ENCODE peak calls at places on chromosome 17, in four cellular contexts. One of them, this sample, is unnamed.
A peak's percentile ranks its signal among the peaks of the same experiment; 100 is the strongest.

GRCh38 chr17:63126607-63127006 is 160.6 kb downstream of the TANC2 start:
- DNase-seq in cardiac muscle cell: no peak
- DNase-seq in type B pancreatic cell: no peak
- DNase-seq in WERI-Rb-1: no peak
- DNase-seq in this sample: no peak

GRCh38 chr17:29176500-29177351 is 3.5 kb downstream of the MYO18A start:
- DNase-seq in cardiac muscle cell: peak; percentile 66
- DNase-seq in type B pancreatic cell: no peak
- DNase-seq in WERI-Rb-1: peak; percentile 82
- DNase-seq in this sample: peak; percentile 53

GRCh38 chr17:42373896-42374295 is 14.3 kb downstream of the STAT3 start:
- DNase-seq in cardiac muscle cell: no peak
- DNase-seq in type B pancreatic cell: no peak
- DNase-seq in WERI-Rb-1: no peak
- DNase-seq in this sample: no peak

GRCh38 chr17:68539536-68540469 is 27.6 kb downstream of the PRKAR1A start:
- DNase-seq in cardiac muscle cell: peak; percentile 24
- DNase-seq in type B pancreatic cell: no peak
- DNase-seq in WERI-Rb-1: no peak
- DNase-seq in this sample: no peak

GRCh38 chr17:57264776-57265175 is 8.5 kb downstream of the MSI2 start:
- DNase-seq in cardiac muscle cell: no peak
- DNase-seq in type B pancreatic cell: no peak
- DNase-seq in WERI-Rb-1: no peak
- DNase-seq in this sample: no peak

GRCh38 chr17:65020284-65020683 is 36.3 kb downstream of the GNA13 start:
- DNase-seq in cardiac muscle cell: no peak
- DNase-seq in type B pancreatic cell: no peak
- DNase-seq in WERI-Rb-1: no peak
- DNase-seq in this sample: no peak

GRCh38 chr17:29003289-29003688 is 2.5 kb downstream of the SEZ6 start:
- DNase-seq in cardiac muscle cell: no peak
- DNase-seq in type B pancreatic cell: no peak
- DNase-seq in WERI-Rb-1: no peak
- DNase-seq in this sample: no peak

GRCh38 chr17:33125552-33125950 is 133.9 kb downstream of the SPACA3 start:
- DNase-seq in cardiac muscle cell: no peak
- DNase-seq in type B pancreatic cell: no peak
- DNase-seq in WERI-Rb-1: no peak
- DNase-seq in this sample: no peak

GRCh38 chr17:59154335-59154720 is 658 bp downstream of the SKA2 start:
- DNase-seq in cardiac muscle cell: peak; percentile 70
- DNase-seq in type B pancreatic cell: peak; percentile 71
- DNase-seq in WERI-Rb-1: peak; percentile 58
- DNase-seq in this sample: peak; percentile 65

GRCh38 chr17:72143245-72143644 is 22.4 kb downstream of the SOX9 start:
- DNase-seq in cardiac muscle cell: no peak
- DNase-seq in type B pancreatic cell: no peak
- DNase-seq in WERI-Rb-1: no peak
- DNase-seq in this sample: no peak

GRCh38 chr17:33385133-33385532 is 92.0 kb upstream of the ASIC2 start:
- DNase-seq in cardiac muscle cell: peak; percentile 63
- DNase-seq in type B pancreatic cell: no peak
- DNase-seq in WERI-Rb-1: no peak
- DNase-seq in this sample: no peak

GRCh38 chr17:45934044-45934979 is 40.0 kb downstream of the MAPT start:
- DNase-seq in cardiac muscle cell: no peak
- DNase-seq in type B pancreatic cell: no peak
- DNase-seq in WERI-Rb-1: no peak
- DNase-seq in this sample: no peak

GRCh38 chr17:80296221-80296620 is 35.6 kb downstream of the RNF213 start:
- DNase-seq in cardiac muscle cell: no peak
- DNase-seq in type B pancreatic cell: no peak
- DNase-seq in WERI-Rb-1: no peak
- DNase-seq in this sample: no peak

GRCh38 chr17:73657473-73658116 is 13.3 kb upstream of the SDK2 start:
- DNase-seq in cardiac muscle cell: peak; percentile 76
- DNase-seq in type B pancreatic cell: no peak
- DNase-seq in WERI-Rb-1: peak; percentile 89
- DNase-seq in this sample: peak; percentile 81

GRCh38 chr17:80429356-80430275 is 14.6 kb downstream of the ENDOV start:
- DNase-seq in cardiac muscle cell: no peak
- DNase-seq in type B pancreatic cell: no peak
- DNase-seq in WERI-Rb-1: no peak
- DNase-seq in this sample: no peak

GRCh38 chr17:76834889-76835288 is 33.3 kb upstream of the MGAT5B start:
- DNase-seq in cardiac muscle cell: no peak
- DNase-seq in type B pancreatic cell: no peak
- DNase-seq in WERI-Rb-1: no peak
- DNase-seq in this sample: no peak

GRCh38 chr17:42153919-42154491 is 784 bp downstream of the RAB5C start:
- DNase-seq in cardiac muscle cell: no peak
- DNase-seq in type B pancreatic cell: no peak
- DNase-seq in WERI-Rb-1: no peak
- DNase-seq in this sample: no peak

GRCh38 chr17:81665205-81666091 is 957 bp downstream of the OXLD1 start:
- DNase-seq in cardiac muscle cell: no peak
- DNase-seq in type B pancreatic cell: no peak
- DNase-seq in WERI-Rb-1: peak; percentile 63
- DNase-seq in this sample: no peak

GRCh38 chr17:77865109-77865611 is 93.3 kb upstream of the TNRC6C start:
- DNase-seq in cardiac muscle cell: no peak
- DNase-seq in type B pancreatic cell: no peak
- DNase-seq in WERI-Rb-1: peak; percentile 84
- DNase-seq in this sample: peak; percentile 79

GRCh38 chr17:21243516-21244303 is 9.5 kb downstream of the NATD1 start:
- DNase-seq in cardiac muscle cell: no peak
- DNase-seq in type B pancreatic cell: no peak
- DNase-seq in WERI-Rb-1: no peak
- DNase-seq in this sample: no peak

GRCh38 chr17:74008196-74008595 is 195.3 kb upstream of the RPL38 start:
- DNase-seq in cardiac muscle cell: no peak
- DNase-seq in type B pancreatic cell: no peak
- DNase-seq in WERI-Rb-1: peak; percentile 87
- DNase-seq in this sample: no peak

GRCh38 chr17:32112416-32112815 is 29.9 kb upstream of the RHOT1 start:
- DNase-seq in cardiac muscle cell: no peak
- DNase-seq in type B pancreatic cell: peak; percentile 57
- DNase-seq in WERI-Rb-1: no peak
- DNase-seq in this sample: no peak

GRCh38 chr17:77313831-77314230 is 173.1 kb downstream of the SEC14L1 start:
- DNase-seq in cardiac muscle cell: no peak
- DNase-seq in type B pancreatic cell: no peak
- DNase-seq in WERI-Rb-1: no peak
- DNase-seq in this sample: peak; percentile 3

GRCh38 chr17:70581459-70581858 is 412.1 kb downstream of the KCNJ2 start:
- DNase-seq in cardiac muscle cell: no peak
- DNase-seq in type B pancreatic cell: no peak
- DNase-seq in WERI-Rb-1: no peak
- DNase-seq in this sample: no peak

GRCh38 chr17:76523084-76524037 is 14.1 kb downstream of the CYGB start:
- DNase-seq in cardiac muscle cell: peak; percentile 78
- DNase-seq in type B pancreatic cell: peak; percentile 90
- DNase-seq in WERI-Rb-1: peak; percentile 86
- DNase-seq in this sample: peak; percentile 88

GRCh38 chr17:47220531-47220999 is 11.4 kb downstream of the MYL4 start:
- DNase-seq in cardiac muscle cell: no peak
- DNase-seq in type B pancreatic cell: no peak
- DNase-seq in WERI-Rb-1: no peak
- DNase-seq in this sample: no peak

GRCh38 chr17:53749178-53749577 is 73.5 kb upstream of the KIF2B start:
- DNase-seq in cardiac muscle cell: peak; percentile 21
- DNase-seq in type B pancreatic cell: no peak
- DNase-seq in WERI-Rb-1: no peak
- DNase-seq in this sample: peak; percentile 18

GRCh38 chr17:59874366-59874765 is 18.4 kb downstream of the TUBD1 start:
- DNase-seq in cardiac muscle cell: no peak
- DNase-seq in type B pancreatic cell: no peak
- DNase-seq in WERI-Rb-1: no peak
- DNase-seq in this sample: no peak

GRCh38 chr17:53924530-53925455 is 102.1 kb downstream of the KIF2B start:
- DNase-seq in cardiac muscle cell: no peak
- DNase-seq in type B pancreatic cell: no peak
- DNase-seq in WERI-Rb-1: no peak
- DNase-seq in this sample: no peak

GRCh38 chr17:77320501-77321256 is 179.9 kb downstream of the SEC14L1 start:
- DNase-seq in cardiac muscle cell: no peak
- DNase-seq in type B pancreatic cell: no peak
- DNase-seq in WERI-Rb-1: peak; percentile 9
- DNase-seq in this sample: peak; percentile 16

GRCh38 chr17:71764507-71764906 is 356.3 kb upstream of the SOX9 start:
- DNase-seq in cardiac muscle cell: peak; percentile 63
- DNase-seq in type B pancreatic cell: no peak
- DNase-seq in WERI-Rb-1: peak; percentile 60
- DNase-seq in this sample: peak; percentile 45

GRCh38 chr17:80782536-80783427 is 208.9 kb upstream of the CHMP6 start:
- DNase-seq in cardiac muscle cell: peak; percentile 68
- DNase-seq in type B pancreatic cell: no peak
- DNase-seq in WERI-Rb-1: no peak
- DNase-seq in this sample: no peak

GRCh38 chr17:57215317-57215716 is 41.0 kb upstream of the MSI2 start:
- DNase-seq in cardiac muscle cell: no peak
- DNase-seq in type B pancreatic cell: no peak
- DNase-seq in WERI-Rb-1: no peak
- DNase-seq in this sample: no peak

GRCh38 chr17:31013844-31014243 is 43.0 kb downstream of the RNF135 start:
- DNase-seq in cardiac muscle cell: no peak
- DNase-seq in type B pancreatic cell: no peak
- DNase-seq in WERI-Rb-1: no peak
- DNase-seq in this sample: no peak

GRCh38 chr17:40442392-40443195 is 656 bp upstream of the IGFBP4 start:
- DNase-seq in cardiac muscle cell: no peak
- DNase-seq in type B pancreatic cell: no peak
- DNase-seq in WERI-Rb-1: no peak
- DNase-seq in this sample: no peak

GRCh38 chr17:40443988-40444899 is 994 bp downstream of the IGFBP4 start:
- DNase-seq in cardiac muscle cell: no peak
- DNase-seq in type B pancreatic cell: no peak
- DNase-seq in WERI-Rb-1: no peak
- DNase-seq in this sample: no peak

GRCh38 chr17:40440166-40440565 is 3.1 kb upstream of the IGFBP4 start:
- DNase-seq in cardiac muscle cell: no peak
- DNase-seq in type B pancreatic cell: no peak
- DNase-seq in WERI-Rb-1: no peak
- DNase-seq in this sample: no peak

GRCh38 chr17:40445769-40446468 is 2.7 kb downstream of the IGFBP4 start:
- DNase-seq in cardiac muscle cell: no peak
- DNase-seq in type B pancreatic cell: no peak
- DNase-seq in WERI-Rb-1: no peak
- DNase-seq in this sample: no peak

DNA sequence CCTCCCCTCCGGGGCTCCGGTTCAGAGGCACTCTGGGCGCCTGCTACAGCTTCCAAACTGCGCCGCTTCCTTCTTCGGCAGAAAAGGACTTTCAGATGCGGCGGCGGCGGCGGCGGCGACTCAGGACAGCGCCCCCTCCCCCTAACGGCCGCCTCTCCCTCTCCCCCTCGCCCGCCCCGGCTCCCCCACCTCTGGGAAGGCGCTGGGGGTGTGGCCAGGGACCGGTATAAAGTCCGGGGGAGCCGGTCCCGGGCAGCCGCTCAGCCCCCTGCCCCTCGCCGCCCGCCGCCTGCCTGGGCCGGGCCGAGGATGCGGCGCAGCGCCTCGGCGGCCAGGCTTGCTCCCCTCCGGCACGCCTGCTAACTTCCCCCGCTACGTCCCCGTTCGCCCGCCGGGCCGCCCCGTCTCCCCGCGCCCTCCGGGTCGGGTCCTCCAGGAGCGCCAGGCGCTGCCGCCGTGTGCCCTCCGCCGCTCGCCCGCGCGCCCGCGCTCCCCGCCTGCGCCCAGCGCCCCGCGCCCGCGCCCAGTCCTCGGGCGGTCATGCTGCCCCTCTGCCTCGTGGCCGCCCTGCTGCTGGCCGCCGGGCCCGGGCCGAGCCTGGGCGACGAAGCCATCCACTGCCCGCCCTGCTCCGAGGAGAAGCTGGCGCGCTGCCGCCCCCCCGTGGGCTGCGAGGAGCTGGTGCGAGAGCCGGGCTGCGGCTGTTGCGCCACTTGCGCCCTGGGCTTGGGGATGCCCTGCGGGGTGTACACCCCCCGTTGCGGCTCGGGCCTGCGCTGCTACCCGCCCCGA is at the start of gene IGFBP4:
- DNase-seq in cardiac muscle cell: peak; percentile 88
- DNase-seq in type B pancreatic cell: peak; percentile 83
- DNase-seq in WERI-Rb-1: peak; percentile 92
- DNase-seq in this sample: peak; percentile 83
- TF ChIP-seq CTCF in cardiac muscle cell: peak; percentile 43
- TF ChIP-seq CTCF in type B pancreatic cell: peak; percentile 62
- TF ChIP-seq CTCF in WERI-Rb-1: peak; percentile 91
- TF ChIP-seq CTCF in this sample: peak; percentile 4

DNA sequence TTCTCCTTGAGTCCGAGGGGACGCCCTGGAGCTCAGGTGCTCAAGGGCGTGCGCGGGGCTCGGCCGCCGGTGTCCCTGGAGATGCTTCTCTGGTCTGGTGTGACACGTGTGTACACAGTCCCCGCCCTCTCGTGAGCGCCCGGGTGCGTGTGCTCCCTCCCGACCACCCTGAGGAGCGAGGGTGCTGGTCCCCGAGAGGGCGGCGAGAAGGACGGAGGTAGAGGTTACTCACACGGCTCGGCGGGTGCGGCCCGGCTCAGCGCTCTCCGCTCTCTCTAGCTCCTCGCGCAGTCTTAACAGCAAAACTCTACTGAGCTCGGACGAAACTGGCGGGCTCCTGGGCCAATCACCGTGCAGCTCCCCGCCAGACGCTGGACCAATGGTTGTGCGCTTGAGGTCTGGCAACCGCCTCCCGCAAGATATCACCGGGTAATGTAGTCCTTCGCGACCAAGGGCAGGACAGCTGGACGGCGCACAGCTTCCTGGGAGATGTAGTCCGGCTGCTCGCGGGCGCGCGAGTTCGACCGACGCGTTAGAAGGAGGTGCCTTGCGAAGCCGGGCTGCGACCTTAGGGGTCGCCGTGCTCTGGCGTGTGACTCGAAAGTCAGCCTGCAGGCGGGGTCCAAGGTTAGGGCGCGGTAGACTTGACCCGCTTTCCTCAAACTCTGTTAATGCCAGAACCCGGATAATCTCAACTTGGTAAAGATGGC is at the start of gene SLC25A19:
- DNase-seq in cardiac muscle cell: peak; percentile 98
- DNase-seq in type B pancreatic cell: peak; percentile 96
- DNase-seq in WERI-Rb-1: peak; percentile 100
- DNase-seq in this sample: peak; percentile 96
- TF ChIP-seq CTCF in cardiac muscle cell: no peak
- TF ChIP-seq CTCF in type B pancreatic cell: peak; percentile 48
- TF ChIP-seq CTCF in WERI-Rb-1: peak; percentile 68
- TF ChIP-seq CTCF in this sample: peak; percentile 47

GRCh38 chr17:50112694-50113093 is 17.3 kb downstream of the SAMD14 start:
- DNase-seq in cardiac muscle cell: no peak
- DNase-seq in type B pancreatic cell: no peak
- DNase-seq in WERI-Rb-1: no peak
- DNase-seq in this sample: no peak
- TF ChIP-seq CTCF in cardiac muscle cell: no peak
- TF ChIP-seq CTCF in type B pancreatic cell: no peak
- TF ChIP-seq CTCF in WERI-Rb-1: no peak
- TF ChIP-seq CTCF in this sample: no peak

GRCh38 chr17:8300629-8301242 is 5.5 kb upstream of the SLC25A35 start:
- DNase-seq in cardiac muscle cell: peak; percentile 71
- DNase-seq in type B pancreatic cell: no peak
- DNase-seq in WERI-Rb-1: peak; percentile 68
- DNase-seq in this sample: peak; percentile 57
- TF ChIP-seq CTCF in cardiac muscle cell: peak; percentile 88
- TF ChIP-seq CTCF in type B pancreatic cell: peak; percentile 88
- TF ChIP-seq CTCF in WERI-Rb-1: peak; percentile 91
- TF ChIP-seq CTCF in this sample: peak; percentile 86

GRCh38 chr17:15999141-15999973 is at the start of the genes TTC19 and ZSWIM7:
- DNase-seq in cardiac muscle cell: peak; percentile 93
- DNase-seq in type B pancreatic cell: peak; percentile 97
- DNase-seq in WERI-Rb-1: peak; percentile 97
- DNase-seq in this sample: peak; percentile 98
- TF ChIP-seq CTCF in cardiac muscle cell: no peak
- TF ChIP-seq CTCF in type B pancreatic cell: no peak
- TF ChIP-seq CTCF in WERI-Rb-1: no peak
- TF ChIP-seq CTCF in this sample: no peak